ENCODE peak calls at places on chromosomes 11 and 22, in seven cellular contexts. N, E, Z, X, V, F and B are unnamed samples.

GRCh38 chr22:43387815-43388214 is 24.0 kb upstream of the MPPED1 start:
- DNase-seq in V (no peak), N (no peak), F (no peak), X (no peak), Z (no peak), E (no peak), B (no peak)

GRCh38 chr11:120973501-120973900 is 50.4 kb upstream of the TBCEL start:
- DNase-seq in Z (no peak), V (no peak), X (no peak), N (no peak), E (peak), F (no peak), B (no peak)

GRCh38 chr22:29658171-29658570 is 54.7 kb downstream of the NF2 start:
- DNase-seq in Z (no peak), N (no peak), E (no peak), F (no peak), V (no peak), X (no peak), B (no peak)

GRCh38 chr11:29129850-29130249 is 887.0 kb downstream of the KCNA4 start:
- DNase-seq in N (no peak), E (no peak), V (no peak), F (no peak), Z (no peak), X (no peak), B (no peak)

GRCh38 chr22:32702421-32702820 is 99.1 kb upstream of the TIMP3 start:
- DNase-seq in Z (no peak), V (no peak), E (no peak), F (no peak), X (no peak), N (no peak), B (no peak)

GRCh38 chr11:3155691-3156258 is 9.3 kb downstream of the OSBPL5 start:
- DNase-seq in F (peak), N (peak), E (no peak), Z (no peak), V (peak), X (no peak), B (no peak)

GRCh38 chr22:42544686-42545085 is 9.1 kb upstream of the SERHL2 start:
- DNase-seq in Z (no peak), E (no peak), V (no peak), F (no peak), X (peak), N (no peak), B (no peak)

GRCh38 chr22:39388261-39389011 is 11.1 kb upstream of the TAB1 start:
- DNase-seq in E (peak), V (peak), X (peak), F (peak), N (no peak), Z (peak), B (no peak)

GRCh38 chr22:35352214-35353111 is 28.4 kb upstream of the HMOX1 start:
- DNase-seq in V (peak), F (peak), N (no peak), Z (peak), E (peak), X (no peak), B (no peak)

GRCh38 chr11:7548659-7549283 is 35.0 kb downstream of the PPFIBP2 start:
- DNase-seq in X (no peak), F (no peak), N (no peak), Z (peak), V (no peak), E (no peak), B (no peak)

GRCh38 chr11:122007611-122008071 is 108.4 kb downstream of the BLID start:
- DNase-seq in V (no peak), Z (no peak), X (no peak), N (no peak), F (no peak), E (peak), B (no peak)

GRCh38 chr11:8060801-8061554 is 20.0 kb upstream of the TUB start:
- DNase-seq in N (peak), F (no peak), X (peak), V (peak), Z (no peak), E (no peak), B (no peak)

GRCh38 chr11:2085251-2086066 is 53.7 kb downstream of the IGF2 start:
- DNase-seq in N (no peak), Z (no peak), E (no peak), V (peak), X (no peak), F (peak), B (no peak)

GRCh38 chr22:36946436-36947158 is 33.2 kb downstream of the CSF2RB start:
- DNase-seq in X (no peak), E (no peak), V (no peak), F (no peak), N (no peak), Z (no peak), B (no peak)

GRCh38 chr11:114398303-114398920 is 1.9 kb downstream of the C11orf71 start:
- DNase-seq in Z (no peak), N (no peak), X (peak), F (no peak), V (no peak), E (no peak), B (no peak)

GRCh38 chr22:30970356-30970746 is 1.3 kb downstream of the TUG1 start:
- DNase-seq in V (no peak), X (no peak), N (no peak), E (no peak), Z (no peak), F (no peak), B (no peak)

GRCh38 chr11:76184551-76184993 is 21.7 kb downstream of the WNT11 start:
- DNase-seq in E (no peak), F (no peak), X (no peak), Z (no peak), N (no peak), V (no peak), B (no peak)

GRCh38 chr11:65573391-65574146 is 1.2 kb downstream of the FAM89B start:
- DNase-seq in E (no peak), Z (no peak), V (peak), N (no peak), X (no peak), F (no peak), B (no peak)

GRCh38 chr11:84255483-84255882 is 969.3 kb upstream of the CCDC90B start:
- DNase-seq in F (no peak), Z (no peak), N (no peak), V (no peak), E (no peak), X (no peak), B (no peak)

GRCh38 chr11:46315033-46315738 is 32.1 kb upstream of the DGKZ start:
- DNase-seq in X (no peak), V (peak), F (no peak), E (peak), Z (peak), N (no peak), B (no peak)

GRCh38 chr22:39314251-39314971 is 5.0 kb downstream of the RPL3 start:
- DNase-seq in Z (no peak), V (no peak), N (no peak), X (no peak), F (no peak), E (no peak), B (no peak)

GRCh38 chr11:28922351-28922981 is 814.3 kb downstream of the METTL15 start:
- DNase-seq in N (no peak), F (no peak), V (no peak), E (no peak), Z (no peak), X (no peak), B (no peak)

GRCh38 chr11:1829039-1829820 is 5.6 kb upstream of the SYT8 start:
- DNase-seq in Z (no peak), X (peak), F (peak), N (peak), V (no peak), E (no peak), B (peak)

GRCh38 chr11:65077466-65077865 is 6.4 kb downstream of the CDCA5 start:
- DNase-seq in Z (no peak), X (no peak), E (no peak), V (no peak), N (no peak), F (no peak), B (no peak)

GRCh38 chr11:44814881-44815592 is 88.3 kb downstream of the TSPAN18 start:
- DNase-seq in X (no peak), V (peak), F (no peak), Z (no peak), N (peak), E (no peak), B (no peak)

GRCh38 chr11:14202263-14203173 is 156.5 kb downstream of the RRAS2 start:
- DNase-seq in F (no peak), Z (no peak), X (no peak), V (no peak), N (no peak), E (no peak), B (no peak)

GRCh38 chr11:125468852-125469251 is 27.2 kb downstream of the FEZ1 start:
- DNase-seq in Z (no peak), N (no peak), E (no peak), X (no peak), V (no peak), F (no peak), B (no peak)

GRCh38 chr11:75797796-75798195 is 17.2 kb upstream of the UVRAG start:
- DNase-seq in V (peak), F (no peak), N (no peak), Z (no peak), E (no peak), X (no peak), B (no peak)

GRCh38 chr11:69541501-69542313 is 60.2 kb downstream of the LINC01488 start:
- DNase-seq in E (no peak), F (peak), Z (no peak), N (peak), V (peak), X (peak), B (peak)

GRCh38 chr22:46490538-46490937 is 46.9 kb downstream of the CELSR1 start:
- DNase-seq in E (no peak), F (no peak), Z (no peak), X (no peak), N (no peak), V (no peak), B (no peak)